ENCODE peak calls at places on chromosomes 6 and 20, in four cellular contexts. One of them, this sample, is unnamed.

GRCh38 chr6:133314951-133315350 is 73.8 kb downstream of the EYA4 start:
- DNase-seq in GM23248: no peak
- DNase-seq in amniotic stem cell: no peak
- DNase-seq in A172: no peak
- DNase-seq in this sample: no peak

GRCh38 chr20:57619053-57619831 is 984 bp downstream of the ZBP1 start:
- DNase-seq in GM23248: no peak
- DNase-seq in amniotic stem cell: no peak
- DNase-seq in A172: no peak
- DNase-seq in this sample: no peak

GRCh38 chr6:44028767-44029166 is 98.5 kb downstream of the MRPL14 start:
- DNase-seq in GM23248: peak
- DNase-seq in amniotic stem cell: no peak
- DNase-seq in A172: no peak
- DNase-seq in this sample: no peak

GRCh38 chr6:75317503-75318206 is 33.1 kb upstream of the TMEM30A start:
- DNase-seq in GM23248: peak
- DNase-seq in amniotic stem cell: peak
- DNase-seq in A172: peak
- DNase-seq in this sample: no peak

GRCh38 chr6:100381111-100381510 is 83.6 kb downstream of the SIM1 start:
- DNase-seq in GM23248: peak
- DNase-seq in amniotic stem cell: no peak
- DNase-seq in A172: no peak
- DNase-seq in this sample: no peak

GRCh38 chr6:100160913-100161312 is 166.9 kb upstream of the MCHR2 start:
- DNase-seq in GM23248: no peak
- DNase-seq in amniotic stem cell: no peak
- DNase-seq in A172: no peak
- DNase-seq in this sample: no peak

GRCh38 chr6:166575190-166575589 is 11.3 kb downstream of the RAMACL start:
- DNase-seq in GM23248: peak
- DNase-seq in amniotic stem cell: no peak
- DNase-seq in A172: no peak
- DNase-seq in this sample: no peak

GRCh38 chr6:33642897-33643296 is 21.8 kb downstream of the ITPR3 start:
- DNase-seq in GM23248: no peak
- DNase-seq in amniotic stem cell: no peak
- DNase-seq in A172: no peak
- DNase-seq in this sample: no peak

GRCh38 chr6:163971841-163972838 is 557.6 kb downstream of the QKI start:
- DNase-seq in GM23248: no peak
- DNase-seq in amniotic stem cell: no peak
- DNase-seq in A172: no peak
- DNase-seq in this sample: no peak

GRCh38 chr20:32457476-32457986 is 99.4 kb downstream of the ASXL1 start:
- DNase-seq in GM23248: peak
- DNase-seq in amniotic stem cell: peak
- DNase-seq in A172: no peak
- DNase-seq in this sample: peak

GRCh38 chr6:133632206-133632605 is 256.7 kb upstream of the TCF21 start:
- DNase-seq in GM23248: peak
- DNase-seq in amniotic stem cell: no peak
- DNase-seq in A172: no peak
- DNase-seq in this sample: no peak

GRCh38 chr6:166691741-166692140 is 64.7 kb upstream of the RPS6KA2 start:
- DNase-seq in GM23248: no peak
- DNase-seq in amniotic stem cell: no peak
- DNase-seq in A172: peak
- DNase-seq in this sample: no peak

GRCh38 chr6:117505337-117505736 is 22.9 kb downstream of the DCBLD1 start:
- DNase-seq in GM23248: no peak
- DNase-seq in amniotic stem cell: no peak
- DNase-seq in A172: peak
- DNase-seq in this sample: no peak

GRCh38 chr6:44505751-44506150 is 118.2 kb downstream of the CDC5L start:
- DNase-seq in GM23248: no peak
- DNase-seq in amniotic stem cell: no peak
- DNase-seq in A172: no peak
- DNase-seq in this sample: no peak

GRCh38 chr6:45388328-45388727 is 10.6 kb upstream of the SUPT3H start:
- DNase-seq in GM23248: peak
- DNase-seq in amniotic stem cell: no peak
- DNase-seq in A172: no peak
- DNase-seq in this sample: no peak

GRCh38 chr6:108616544-108616943 is 55.8 kb downstream of the FOXO3 start:
- DNase-seq in GM23248: peak
- DNase-seq in amniotic stem cell: no peak
- DNase-seq in A172: no peak
- DNase-seq in this sample: no peak

This sample was measured in GM12892.